ENCODE peak calls at places on chromosomes 16 and 17, in seven cellular contexts. V is K562, G is HepG2, O is HCT116, L is H1, Y is SK-N-SH, C is GM12878. I is an unnamed sample.

GRCh38 chr17:19750835-19751234 is 2.7 kb upstream of the ALDH3A1 start:
- DNase-seq in V (no peak), G (no peak), O (no peak), L (no peak), Y (no peak), C (no peak), I (no peak)

GRCh38 chr17:29076722-29077121 is 33.8 kb downstream of the PIPOX start:
- DNase-seq in V (no peak), G (no peak), O (no peak), L (no peak), Y (no peak), C (no peak), I (no peak)

GRCh38 chr17:9959377-9959981 is 54.4 kb upstream of the RCVRN start:
- DNase-seq in V (peak), G (peak), O (peak), L (peak), Y (peak), C (no peak), I (peak)

GRCh38 chr17:80468222-80468621 is 8.2 kb downstream of the NPTX1 start:
- DNase-seq in V (no peak), G (no peak), O (no peak), L (peak), Y (peak), C (no peak), I (no peak)

GRCh38 chr17:56867948-56868376 is 34.0 kb downstream of the DGKE start:
- DNase-seq in V (no peak), G (no peak), O (no peak), L (no peak), Y (no peak), C (no peak), I (no peak)

GRCh38 chr17:42803074-42803883 is 4.6 kb downstream of the CNTD1 start:
- DNase-seq in V (no peak), G (peak), O (no peak), L (no peak), Y (no peak), C (no peak), I (peak)

GRCh38 chr17:75063201-75063600 is 16.2 kb downstream of the KCTD2 start:
- DNase-seq in V (no peak), G (no peak), O (no peak), L (no peak), Y (no peak), C (no peak), I (no peak)

GRCh38 chr17:60173304-60173807 is 23.6 kb downstream of the CA4 start:
- DNase-seq in V (no peak), G (no peak), O (no peak), L (no peak), Y (no peak), C (no peak), I (no peak)

GRCh38 chr17:75864448-75864871 is 9.3 kb upstream of the WBP2 start:
- DNase-seq in V (peak), G (no peak), O (no peak), L (no peak), Y (peak), C (peak), I (no peak)

GRCh38 chr16:12551530-12551929 is 252.2 kb downstream of the CPPED1 start:
- DNase-seq in V (no peak), G (no peak), O (no peak), L (no peak), Y (no peak), C (no peak), I (no peak)

GRCh38 chr17:40850287-40850972 is 16.6 kb downstream of the KRT12 start:
- DNase-seq in V (no peak), G (no peak), O (no peak), L (no peak), Y (no peak), C (no peak), I (no peak)

GRCh38 chr17:40852378-40852777 is 14.6 kb downstream of the KRT12 start:
- DNase-seq in V (no peak), G (no peak), O (no peak), L (no peak), Y (no peak), C (no peak), I (no peak)

GRCh38 chr17:40846515-40847155 is 20.4 kb downstream of the KRT12 start:
- DNase-seq in V (no peak), G (no peak), O (no peak), L (no peak), Y (no peak), C (no peak), I (no peak)

GRCh38 chr17:40844671-40845107 is 22.3 kb upstream of the KRT10 start:
- DNase-seq in V (peak), G (no peak), O (no peak), L (no peak), Y (no peak), C (no peak), I (no peak)

GRCh38 chr17:40848583-40849235 is 18.3 kb downstream of the KRT12 start:
- DNase-seq in V (no peak), G (no peak), O (no peak), L (no peak), Y (no peak), C (no peak), I (no peak)
- TF ChIP-seq JUND in V (no peak), G (no peak), O (no peak), L (no peak), Y (no peak), C (no peak), I (no peak)

DNA sequence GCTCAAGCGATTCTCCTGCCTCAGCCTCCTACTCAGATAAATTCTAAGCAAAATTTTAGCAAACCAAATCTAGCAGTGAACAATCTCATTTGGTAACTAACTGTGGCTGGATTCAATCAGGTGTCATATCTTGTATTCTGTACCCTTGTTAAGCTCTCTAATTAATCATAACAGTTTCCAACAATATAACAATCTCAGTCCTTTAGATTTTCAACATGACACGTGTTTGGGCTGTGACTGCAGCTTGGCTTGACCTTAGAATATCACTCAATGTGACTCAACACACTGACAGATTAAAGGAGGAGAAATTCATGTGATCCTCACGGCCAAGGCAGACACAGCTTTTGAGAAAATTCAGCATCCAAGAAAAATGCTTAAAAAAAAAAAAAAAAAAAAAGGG is 133.6 kb downstream of the BANP start:
- DNase-seq in V (no peak), G (no peak), O (no peak), L (no peak), Y (no peak), C (no peak), I (no peak)
- TF ChIP-seq JUND in V (no peak), G (no peak), O (no peak), L (no peak), Y (no peak), C (no peak), I (no peak)

GRCh38 chr16:50668368-50669008 is 12.6 kb downstream of the SNX20 start:
- DNase-seq in V (no peak), G (peak), O (no peak), L (no peak), Y (no peak), C (no peak), I (peak)
- TF ChIP-seq JUND in V (no peak), G (peak), O (no peak), L (no peak), Y (no peak), C (no peak), I (no peak)

GRCh38 chr17:66524848-66525247 is 222.4 kb downstream of the PRKCA start:
- DNase-seq in V (no peak), G (no peak), O (no peak), L (no peak), Y (no peak), C (no peak), I (no peak)
- TF ChIP-seq JUND in V (no peak), G (no peak), O (no peak), L (no peak), Y (no peak), C (no peak), I (no peak)

GRCh38 chr17:2034806-2035548 is 5.0 kb downstream of the DPH1 start:
- DNase-seq in V (no peak), G (no peak), O (no peak), L (no peak), Y (no peak), C (no peak), I (no peak)
- TF ChIP-seq JUND in V (no peak), G (no peak), O (no peak), L (no peak), Y (no peak), C (no peak), I (no peak)

DNA sequence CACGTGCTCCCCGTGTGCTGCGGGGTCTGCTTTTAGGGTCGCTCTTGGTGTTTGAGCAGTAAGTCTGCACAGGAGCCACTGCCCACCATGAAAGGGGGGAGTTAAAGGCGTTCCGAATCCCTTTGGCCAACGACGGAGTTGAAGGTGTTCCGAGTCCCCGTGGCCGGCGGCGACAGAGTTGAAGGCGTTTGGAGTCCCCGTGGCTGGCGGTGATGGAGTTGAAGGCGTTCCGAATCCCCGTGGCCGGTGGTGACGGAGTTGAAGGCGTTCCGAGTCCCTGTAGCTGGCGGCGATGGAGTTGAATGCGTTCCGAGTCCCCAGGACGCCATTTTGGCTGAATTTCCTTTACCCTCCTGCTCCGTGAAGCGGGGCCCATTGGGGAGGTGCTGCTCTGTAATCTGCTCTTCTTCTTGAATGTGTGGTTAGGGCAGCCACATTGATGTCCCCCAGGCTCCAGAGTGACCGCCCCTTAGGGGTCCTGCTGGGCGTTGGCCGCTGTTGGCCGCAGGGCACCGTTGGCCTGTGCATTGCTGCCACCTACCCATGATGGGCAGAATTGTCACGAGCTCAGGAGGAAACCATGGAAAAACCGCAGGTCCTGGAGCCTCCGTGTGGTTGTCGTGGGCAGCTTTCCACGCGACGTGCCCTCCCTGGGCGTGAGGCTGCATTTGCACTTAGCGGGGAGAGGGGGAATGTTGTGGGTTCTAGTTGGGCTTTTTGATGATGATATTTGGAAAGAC is 73.7 kb upstream of the ZNF750 start:
- DNase-seq in V (peak), G (peak), O (no peak), L (no peak), Y (peak), C (no peak), I (peak)
- TF ChIP-seq JUND in V (no peak), G (no peak), O (no peak), L (no peak), Y (no peak), C (no peak), I (no peak)

I was measured in T47D.